ENCODE peak calls at places on chromosomes 1 and 21, in four cellular contexts. D is SK-N-SH, U is tibial artery, V is psoas muscle. A is an unnamed sample. For H3K4me1, the result is how much of the 10 kb centered on the place peaks cover.

GRCh38 chr1:118983558-118984021 is 4.6 kb downstream of the TBX15 start:
- DNase-seq in V (no peak), U (peak), D (peak), A (no peak)

GRCh38 chr1:173403996-173404395 is 73.1 kb upstream of the PRDX6 start:
- DNase-seq in V (no peak), D (no peak), U (no peak), A (no peak)

GRCh38 chr21:43885721-43886120 is 20.7 kb downstream of the AGPAT3 start:
- DNase-seq in U (no peak), D (no peak), V (no peak), A (no peak)

GRCh38 chr1:103489881-103490280 is 35.6 kb upstream of the RNPC3 start:
- DNase-seq in V (no peak), D (no peak), U (no peak), A (no peak)

GRCh38 chr1:28591708-28592313 is at the start of gene RAB42:
- DNase-seq in D (peak), V (peak), U (peak), A (no peak)

GRCh38 chr1:2174348-2175054 is 20.1 kb downstream of the FAAP20 start:
- DNase-seq in V (peak), U (peak), D (peak), A (peak)

GRCh38 chr1:8004803-8005573 is 21.1 kb downstream of the ERRFI1 start:
- DNase-seq in V (peak), U (peak), D (peak), A (peak)

GRCh38 chr1:175158133-175158532 is 34.4 kb downstream of the KIAA0040 start:
- DNase-seq in V (no peak), D (no peak), U (no peak), A (no peak)

GRCh38 chr1:81920245-81920740 is 119.6 kb downstream of the ADGRL2 start:
- DNase-seq in V (peak), D (no peak), U (no peak), A (peak)

GRCh38 chr1:210980082-210980481 is 153.9 kb downstream of the KCNH1 start:
- DNase-seq in D (no peak), U (no peak), V (no peak), A (no peak)

GRCh38 chr1:220448217-220448616 is 79.7 kb upstream of the MARK1 start:
- DNase-seq in D (no peak), U (no peak), V (no peak), A (no peak)

GRCh38 chr1:223125249-223125648 is 17.8 kb downstream of the TLR5 start:
- DNase-seq in U (no peak), D (no peak), V (no peak), A (no peak)

GRCh38 chr1:67735806-67736627 is 51.0 kb downstream of the GADD45A start:
- DNase-seq in V (peak), U (peak), D (peak), A (peak)

GRCh38 chr1:62311473-62311943 is 7.7 kb downstream of the KANK4 start:
- DNase-seq in U (no peak), V (no peak), D (no peak), A (no peak)

GRCh38 chr1:35885961-35886558 is 3.1 kb downstream of the AGO1 start:
- DNase-seq in U (no peak), V (no peak), D (peak), A (no peak)

GRCh38 chr1:113534130-113534817 is 144.0 kb downstream of the MAGI3 start:
- DNase-seq in D (no peak), U (no peak), V (no peak), A (no peak)

GRCh38 chr1:236568285-236568894 is 35.9 kb downstream of the HEATR1 start:
- DNase-seq in V (no peak), D (no peak), U (no peak), A (no peak)

GRCh38 chr1:222331340-222331739 is 216.6 kb downstream of the HHIPL2 start:
- DNase-seq in D (no peak), U (no peak), V (no peak), A (no peak)

GRCh38 chr1:5660141-5660935 is 331.9 kb downstream of the NPHP4 start:
- DNase-seq in U (no peak), V (no peak), D (no peak), A (peak)

GRCh38 chr1:30405631-30406212 is 317.7 kb downstream of the MATN1 start:
- DNase-seq in D (no peak), V (no peak), U (no peak), A (peak)

GRCh38 chr1:43935711-43936427 is 2.3 kb downstream of the ARTN start:
- DNase-seq in V (no peak), D (no peak), U (no peak), A (no peak)

GRCh38 chr1:66920543-66920942 is 4.1 kb downstream of the DNAI4 start:
- DNase-seq in V (no peak), D (no peak), U (no peak), A (no peak)

GRCh38 chr1:90143522-90144050 is 148.7 kb downstream of the ZNF326 start:
- DNase-seq in U (no peak), V (no peak), D (no peak), A (no peak)

GRCh38 chr1:169113613-169114119 is 7.2 kb downstream of the ATP1B1 start:
- DNase-seq in D (no peak), V (no peak), U (no peak), A (no peak)

GRCh38 chr1:230429072-230429735 is 3.1 kb upstream of the PGBD5 start:
- DNase-seq in V (no peak), D (no peak), U (no peak), A (no peak)

GRCh38 chr1:210239295-210240155 is 6.9 kb downstream of the SERTAD4 start:
- DNase-seq in D (peak), V (no peak), U (no peak), A (peak)

GRCh38 chr21:36105327-36105842 is 29.5 kb upstream of the CBR3 start:
- DNase-seq in V (no peak), U (no peak), D (no peak), A (no peak)

GRCh38 chr21:45539796-45540600 is 2.2 kb downstream of the SLC19A1 start:
- DNase-seq in U (peak), V (no peak), D (no peak), A (peak)

GRCh38 chr1:236657398-236657797 is 28.9 kb upstream of the ACTN2 start:
- DNase-seq in U (no peak), V (no peak), D (no peak), A (no peak)

GRCh38 chr1:42333662-42334239 is 1.3 kb downstream of the FOXJ3 start:
- DNase-seq in D (no peak), V (no peak), U (no peak), A (no peak)

GRCh38 chr1:33365560-33365997 is 44.7 kb upstream of the A3GALT2 start:
- DNase-seq in V (peak), U (peak), D (no peak), A (no peak)
- H3K27ac ChIP-seq in V (peak), U (peak), D (no peak), A (peak)

DNA sequence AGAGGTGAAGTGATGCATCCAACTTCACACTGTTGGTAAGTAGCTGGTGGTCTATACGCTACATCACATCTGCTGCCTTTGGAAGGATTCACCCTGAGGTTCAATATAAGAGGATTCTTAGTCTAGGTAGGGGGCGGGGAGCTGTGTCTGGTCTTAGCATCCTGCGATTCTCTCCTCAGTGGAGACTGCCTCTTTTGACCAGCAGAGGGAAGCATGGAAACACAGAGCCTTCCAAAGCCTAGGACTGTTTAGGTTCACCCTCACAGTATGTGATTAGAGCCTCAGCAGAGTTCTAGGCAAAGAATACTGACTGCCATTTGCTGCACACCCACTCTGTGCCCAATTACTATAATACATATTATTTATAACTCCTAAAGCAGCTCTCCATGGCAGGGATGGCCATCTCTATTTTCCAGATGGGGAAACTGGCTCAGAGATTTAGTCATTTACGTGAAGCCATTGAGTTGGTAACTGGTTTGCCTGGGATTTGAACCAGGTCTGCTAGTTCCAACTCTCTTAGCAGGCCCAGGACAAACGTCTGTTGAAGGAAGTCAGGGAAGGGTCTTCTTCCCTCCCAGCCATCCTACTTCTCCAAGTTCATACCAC is 28.9 kb upstream of the EFCAB14 start:
- DNase-seq in V (no peak), U (peak), D (peak), A (no peak)
- TF ChIP-seq CTCF in V (peak), U (peak), D (peak), A (peak)

GRCh38 chr1:157702308-157702825 is 1.8 kb upstream of the FCRL3 start:
- DNase-seq in D (no peak), U (no peak), V (no peak), A (no peak)

GRCh38 chr1:157700305-157700704 is 264 bp downstream of the FCRL3 start:
- DNase-seq in D (no peak), U (no peak), V (no peak), A (no peak)

GRCh38 chr1:157703981-157704380 is 3.4 kb upstream of the FCRL3 start:
- DNase-seq in D (no peak), U (no peak), V (no peak), A (no peak)

GRCh38 chr1:157700711-157701110 is at the start of gene FCRL3:
- DNase-seq in U (no peak), V (no peak), D (no peak), A (no peak)

GRCh38 chr1:157704878-157705277 is 4.3 kb upstream of the FCRL3 start:
- DNase-seq in V (no peak), U (no peak), D (no peak), A (no peak)
- H3K4me1 ChIP-seq in V (under half), U (under half), D (under half), A (under half)

DNA sequence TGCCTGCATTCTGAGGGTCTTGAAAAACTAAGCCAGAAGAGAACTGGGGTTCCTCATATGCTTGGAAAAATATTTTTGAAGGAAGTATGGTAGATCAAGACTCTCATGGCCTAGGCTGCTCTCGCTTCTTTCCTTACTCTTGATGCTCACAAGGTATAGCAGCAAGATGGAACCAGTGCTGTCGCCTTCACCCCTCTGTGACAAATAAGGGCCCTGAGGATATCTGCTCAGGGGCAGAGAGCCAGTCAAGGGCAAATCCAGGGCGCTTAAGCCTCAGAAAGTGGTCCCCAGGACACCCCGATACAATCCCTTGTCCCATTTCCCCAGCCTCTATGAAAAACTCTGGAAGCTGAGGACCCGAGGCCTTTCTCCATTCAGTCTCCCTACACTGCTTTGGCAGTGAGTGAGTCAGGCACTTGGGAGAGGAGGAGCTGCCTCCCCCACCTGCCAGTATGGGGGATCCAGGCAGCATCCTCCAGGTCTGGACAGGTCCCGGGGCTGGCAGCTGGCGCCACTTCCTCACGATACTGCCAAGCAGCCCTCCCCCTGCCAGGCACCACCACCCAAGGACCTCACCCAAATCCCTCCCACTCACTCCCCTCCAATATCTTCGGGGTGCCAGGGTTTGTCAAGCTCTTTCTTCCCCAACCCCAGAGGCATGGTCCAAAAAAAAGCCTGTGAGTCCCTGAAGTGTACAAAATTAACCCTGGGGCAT is 1.3 kb downstream of the IGSF9 start:
- DNase-seq in U (no peak), D (no peak), V (no peak), A (no peak)
- H3K27ac ChIP-seq in U (no peak), D (no peak), V (no peak), A (no peak)

GRCh38 chr1:191453487-191453886 is 704.8 kb upstream of the RGS18 start:
- DNase-seq in U (no peak), D (no peak), V (no peak), A (no peak)
- TF ChIP-seq CTCF in U (no peak), D (no peak), V (no peak), A (no peak)

GRCh38 chr1:201563406-201563780 is 24.5 kb downstream of the NAV1 start:
- DNase-seq in D (no peak), V (no peak), U (no peak), A (no peak)

GRCh38 chr1:201565024-201565730 is 26.2 kb downstream of the NAV1 start:
- DNase-seq in U (no peak), V (no peak), D (no peak), A (no peak)

GRCh38 chr1:201562257-201562656 is 23.3 kb downstream of the NAV1 start:
- DNase-seq in V (peak), D (peak), U (no peak), A (no peak)

GRCh38 chr1:201562659-201563405 is 23.9 kb downstream of the NAV1 start:
- DNase-seq in U (no peak), D (peak), V (no peak), A (no peak)

DNA sequence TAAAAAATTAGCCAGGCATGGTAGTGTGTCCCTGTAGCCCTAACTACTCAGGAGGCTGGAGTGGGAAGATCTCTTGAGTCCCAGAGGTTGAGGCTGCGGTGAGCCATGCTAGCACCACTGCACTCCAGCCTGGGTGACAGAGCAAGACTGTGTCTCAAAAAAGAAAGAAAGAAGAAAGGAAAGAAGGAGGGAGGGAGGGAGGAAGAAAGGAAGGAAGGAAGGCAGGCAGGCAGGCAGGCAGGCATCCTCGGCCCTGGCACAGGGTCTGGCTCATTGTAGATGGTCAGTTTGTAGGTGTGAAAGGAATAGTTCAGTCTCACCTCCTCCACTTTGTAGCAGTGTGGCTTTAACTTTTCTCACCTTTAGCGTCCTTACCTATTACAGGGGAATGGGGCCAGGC is 25.0 kb downstream of the NAV1 start:
- DNase-seq in D (no peak), V (no peak), U (no peak), A (no peak)
- H3K4me1 ChIP-seq in D (half or more), V (under half), U (under half), A (half or more)

GRCh38 chr1:153506831-153507413 is 28.9 kb downstream of the S100A6 start:
- DNase-seq in D (no peak), V (peak), U (peak), A (peak)

GRCh38 chr1:153510984-153511410 is 24.8 kb downstream of the S100A6 start:
- DNase-seq in D (peak), V (peak), U (peak), A (peak)

GRCh38 chr1:153507926-153508583 is 27.7 kb downstream of the S100A6 start:
- DNase-seq in D (no peak), U (no peak), V (no peak), A (no peak)

GRCh38 chr1:153509036-153509435 is 26.8 kb downstream of the S100A6 start:
- DNase-seq in V (no peak), D (no peak), U (no peak), A (no peak)

DNA sequence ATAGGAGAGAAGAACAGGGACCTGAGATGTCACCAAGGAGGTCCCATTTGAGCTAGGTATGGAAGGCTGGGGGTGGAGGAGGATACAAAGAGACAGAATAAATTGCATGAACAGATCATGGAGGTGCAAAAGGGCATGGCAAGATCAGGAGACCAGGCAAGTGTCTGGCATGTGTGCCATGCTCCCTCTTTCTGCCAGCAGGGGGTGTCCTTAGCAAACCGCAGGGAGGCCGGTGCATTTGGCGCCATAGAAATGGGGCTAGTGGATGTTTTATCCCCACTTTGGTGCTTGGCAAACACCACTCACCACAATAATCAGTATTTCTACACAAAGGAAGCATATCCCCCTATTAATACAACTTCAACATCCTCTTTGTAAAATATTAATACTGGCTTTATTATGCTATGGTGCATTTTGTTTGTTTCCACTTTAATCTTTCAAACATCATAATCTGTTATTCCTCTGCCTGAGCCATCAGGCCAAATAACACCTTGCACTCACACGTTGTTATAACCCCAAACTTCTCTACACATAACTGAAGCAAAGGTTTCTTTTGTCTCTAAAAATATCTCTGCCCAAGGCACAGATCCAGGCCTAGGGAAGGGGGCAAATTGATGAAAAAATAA is 25.9 kb downstream of the S100A6 start:
- DNase-seq in U (no peak), V (no peak), D (peak), A (no peak)
- H3K27ac ChIP-seq in U (no peak), V (no peak), D (no peak), A (no peak)